ENCODE peak calls at places on chromosome 2, in five cellular contexts. T is NCI-H774; Q is stimulated activated CD4-positive, alpha-beta T cell treated with anti-CD3 and anti-CD28 coated beads, Interleukin-1b, Interleukin-23, amount 100 ng/mL, for 1 hour; N is esophagus squamous epithelium; J is NCI-H446 treated with DMSO at 0.1 percent for 48 hours. L is an unnamed sample.

GRCh38 chr2:10993001-10993481 is 81.3 kb downstream of the KCNF1 start:
- DNase-seq in T (no peak), N (no peak), J (no peak), Q (no peak), L (no peak)

GRCh38 chr2:129863350-129863749 is 116.1 kb upstream of the RAB6C start:
- DNase-seq in N (no peak), J (no peak), T (no peak), Q (no peak), L (no peak)

GRCh38 chr2:68800517-68800916 is 65.9 kb downstream of the ARHGAP25 start:
- DNase-seq in Q (no peak), T (no peak), J (no peak), N (no peak), L (no peak)

GRCh38 chr2:26605195-26605968 is 35.8 kb downstream of the CIB4 start:
- DNase-seq in T (peak), N (no peak), Q (no peak), J (no peak), L (peak)

GRCh38 chr2:24075915-24076848 is at the start of gene SF3B6:
- DNase-seq in N (peak), Q (peak), J (peak), T (peak), L (peak)

GRCh38 chr2:234488913-234489451 is 7.9 kb downstream of the ARL4C start:
- DNase-seq in Q (no peak), N (no peak), J (no peak), T (no peak), L (no peak)

GRCh38 chr2:120534457-120534856 is 188.5 kb downstream of the INHBB start:
- DNase-seq in Q (no peak), J (no peak), N (no peak), T (no peak), L (no peak)

GRCh38 chr2:126673215-126673614 is 17.3 kb downstream of the GYPC start:
- DNase-seq in N (no peak), Q (no peak), T (no peak), J (no peak), L (no peak)

GRCh38 chr2:66550826-66551225 is 115.9 kb downstream of the MEIS1 start:
- DNase-seq in N (no peak), Q (no peak), J (no peak), T (no peak), L (no peak)

GRCh38 chr2:226699321-226699720 is 100.3 kb downstream of the IRS1 start:
- DNase-seq in T (no peak), J (peak), Q (no peak), N (no peak), L (no peak)

GRCh38 chr2:133812826-133813617 is 244.8 kb upstream of the NCKAP5 start:
- DNase-seq in J (no peak), Q (no peak), T (no peak), N (no peak), L (peak)

L was measured in endothelial cell of umbilical vein.